ENCODE peak calls at places on chromosomes 1 and 21, in eight cellular contexts. One of them, this sample, is unnamed.

GRCh38 chr1:236888903-236889302 is 93.8 kb downstream of the MTR start:
- DNase-seq in skeletal muscle cell: no peak
- DNase-seq in NCI-H524: no peak
- DNase-seq in HTR-8/SVneo: no peak
- DNase-seq in activated naive CD4-positive, alpha-beta T cell: no peak
- DNase-seq in stimulated activated CD8-positive, alpha-beta memory T cell treated with anti-CD3 and anti-CD28 coated beads, Interleukin-15, amount 100 ng/mL, for 4 hours: no peak
- DNase-seq in GM13977: no peak
- DNase-seq in stomach: no peak
- DNase-seq in this sample: no peak

GRCh38 chr1:22350171-22350961 is 101.3 kb upstream of the ZBTB40 start:
- DNase-seq in skeletal muscle cell: no peak
- DNase-seq in NCI-H524: no peak
- DNase-seq in HTR-8/SVneo: no peak
- DNase-seq in activated naive CD4-positive, alpha-beta T cell: no peak
- DNase-seq in stimulated activated CD8-positive, alpha-beta memory T cell treated with anti-CD3 and anti-CD28 coated beads, Interleukin-15, amount 100 ng/mL, for 4 hours: no peak
- DNase-seq in GM13977: no peak
- DNase-seq in stomach: no peak
- DNase-seq in this sample: no peak

GRCh38 chr1:152823291-152823690 is 4.0 kb upstream of the LCE1A start:
- DNase-seq in skeletal muscle cell: no peak
- DNase-seq in NCI-H524: no peak
- DNase-seq in HTR-8/SVneo: no peak
- DNase-seq in activated naive CD4-positive, alpha-beta T cell: no peak
- DNase-seq in stimulated activated CD8-positive, alpha-beta memory T cell treated with anti-CD3 and anti-CD28 coated beads, Interleukin-15, amount 100 ng/mL, for 4 hours: no peak
- DNase-seq in GM13977: no peak
- DNase-seq in stomach: no peak
- DNase-seq in this sample: no peak

GRCh38 chr1:43548285-43549271 is 17.9 kb downstream of the PTPRF start:
- DNase-seq in skeletal muscle cell: no peak
- DNase-seq in NCI-H524: no peak
- DNase-seq in HTR-8/SVneo: no peak
- DNase-seq in activated naive CD4-positive, alpha-beta T cell: no peak
- DNase-seq in stimulated activated CD8-positive, alpha-beta memory T cell treated with anti-CD3 and anti-CD28 coated beads, Interleukin-15, amount 100 ng/mL, for 4 hours: no peak
- DNase-seq in GM13977: no peak
- DNase-seq in stomach: no peak
- DNase-seq in this sample: no peak

GRCh38 chr1:217590598-217590997 is 40.3 kb downstream of the GPATCH2 start:
- DNase-seq in skeletal muscle cell: no peak
- DNase-seq in NCI-H524: no peak
- DNase-seq in HTR-8/SVneo: no peak
- DNase-seq in activated naive CD4-positive, alpha-beta T cell: no peak
- DNase-seq in stimulated activated CD8-positive, alpha-beta memory T cell treated with anti-CD3 and anti-CD28 coated beads, Interleukin-15, amount 100 ng/mL, for 4 hours: no peak
- DNase-seq in GM13977: no peak
- DNase-seq in stomach: no peak
- DNase-seq in this sample: no peak

GRCh38 chr1:182143825-182144661 is 82.5 kb upstream of the ZNF648 start:
- DNase-seq in skeletal muscle cell: peak
- DNase-seq in NCI-H524: no peak
- DNase-seq in HTR-8/SVneo: no peak
- DNase-seq in activated naive CD4-positive, alpha-beta T cell: no peak
- DNase-seq in stimulated activated CD8-positive, alpha-beta memory T cell treated with anti-CD3 and anti-CD28 coated beads, Interleukin-15, amount 100 ng/mL, for 4 hours: no peak
- DNase-seq in GM13977: no peak
- DNase-seq in stomach: peak
- DNase-seq in this sample: no peak

GRCh38 chr1:91582431-91582921 is 81.8 kb downstream of the CDC7 start:
- DNase-seq in skeletal muscle cell: peak
- DNase-seq in NCI-H524: no peak
- DNase-seq in HTR-8/SVneo: peak
- DNase-seq in activated naive CD4-positive, alpha-beta T cell: no peak
- DNase-seq in stimulated activated CD8-positive, alpha-beta memory T cell treated with anti-CD3 and anti-CD28 coated beads, Interleukin-15, amount 100 ng/mL, for 4 hours: no peak
- DNase-seq in GM13977: no peak
- DNase-seq in stomach: no peak
- DNase-seq in this sample: peak

GRCh38 chr1:67493148-67493547 is 62.9 kb upstream of the SERBP1 start:
- DNase-seq in skeletal muscle cell: no peak
- DNase-seq in NCI-H524: no peak
- DNase-seq in HTR-8/SVneo: no peak
- DNase-seq in activated naive CD4-positive, alpha-beta T cell: no peak
- DNase-seq in stimulated activated CD8-positive, alpha-beta memory T cell treated with anti-CD3 and anti-CD28 coated beads, Interleukin-15, amount 100 ng/mL, for 4 hours: no peak
- DNase-seq in GM13977: no peak
- DNase-seq in stomach: no peak
- DNase-seq in this sample: no peak

GRCh38 chr21:8991968-8992621 is 1529.3 kb upstream of the TPTE start:
- DNase-seq in skeletal muscle cell: no peak
- DNase-seq in NCI-H524: no peak
- DNase-seq in HTR-8/SVneo: no peak
- DNase-seq in activated naive CD4-positive, alpha-beta T cell: no peak
- DNase-seq in stimulated activated CD8-positive, alpha-beta memory T cell treated with anti-CD3 and anti-CD28 coated beads, Interleukin-15, amount 100 ng/mL, for 4 hours: no peak
- DNase-seq in GM13977: peak
- DNase-seq in stomach: no peak
- DNase-seq in this sample: no peak

GRCh38 chr1:67558449-67559193 is 126.4 kb upstream of the GADD45A start:
- DNase-seq in skeletal muscle cell: no peak
- DNase-seq in NCI-H524: no peak
- DNase-seq in HTR-8/SVneo: no peak
- DNase-seq in activated naive CD4-positive, alpha-beta T cell: no peak
- DNase-seq in stimulated activated CD8-positive, alpha-beta memory T cell treated with anti-CD3 and anti-CD28 coated beads, Interleukin-15, amount 100 ng/mL, for 4 hours: no peak
- DNase-seq in GM13977: no peak
- DNase-seq in stomach: no peak
- DNase-seq in this sample: no peak

GRCh38 chr1:173507205-173507846 is 30.2 kb downstream of the PRDX6 start:
- DNase-seq in skeletal muscle cell: peak
- DNase-seq in NCI-H524: no peak
- DNase-seq in HTR-8/SVneo: peak
- DNase-seq in activated naive CD4-positive, alpha-beta T cell: no peak
- DNase-seq in stimulated activated CD8-positive, alpha-beta memory T cell treated with anti-CD3 and anti-CD28 coated beads, Interleukin-15, amount 100 ng/mL, for 4 hours: no peak
- DNase-seq in GM13977: no peak
- DNase-seq in stomach: no peak
- DNase-seq in this sample: peak

GRCh38 chr1:28163496-28164120 is 12.9 kb downstream of the PTAFR start:
- DNase-seq in skeletal muscle cell: no peak
- DNase-seq in NCI-H524: peak
- DNase-seq in HTR-8/SVneo: no peak
- DNase-seq in activated naive CD4-positive, alpha-beta T cell: no peak
- DNase-seq in stimulated activated CD8-positive, alpha-beta memory T cell treated with anti-CD3 and anti-CD28 coated beads, Interleukin-15, amount 100 ng/mL, for 4 hours: no peak
- DNase-seq in GM13977: no peak
- DNase-seq in stomach: no peak
- DNase-seq in this sample: no peak

GRCh38 chr1:198125995-198126758 is 30.6 kb upstream of the NEK7 start:
- DNase-seq in skeletal muscle cell: peak
- DNase-seq in NCI-H524: no peak
- DNase-seq in HTR-8/SVneo: peak
- DNase-seq in activated naive CD4-positive, alpha-beta T cell: no peak
- DNase-seq in stimulated activated CD8-positive, alpha-beta memory T cell treated with anti-CD3 and anti-CD28 coated beads, Interleukin-15, amount 100 ng/mL, for 4 hours: no peak
- DNase-seq in GM13977: no peak
- DNase-seq in stomach: no peak
- DNase-seq in this sample: peak

GRCh38 chr1:219042769-219043168 is 130.9 kb upstream of the LYPLAL1 start:
- DNase-seq in skeletal muscle cell: no peak
- DNase-seq in NCI-H524: no peak
- DNase-seq in HTR-8/SVneo: no peak
- DNase-seq in activated naive CD4-positive, alpha-beta T cell: no peak
- DNase-seq in stimulated activated CD8-positive, alpha-beta memory T cell treated with anti-CD3 and anti-CD28 coated beads, Interleukin-15, amount 100 ng/mL, for 4 hours: no peak
- DNase-seq in GM13977: no peak
- DNase-seq in stomach: no peak
- DNase-seq in this sample: no peak

GRCh38 chr1:30982937-30983336 is 74.4 kb upstream of the SDC3 start:
- DNase-seq in skeletal muscle cell: no peak
- DNase-seq in NCI-H524: no peak
- DNase-seq in HTR-8/SVneo: no peak
- DNase-seq in activated naive CD4-positive, alpha-beta T cell: no peak
- DNase-seq in stimulated activated CD8-positive, alpha-beta memory T cell treated with anti-CD3 and anti-CD28 coated beads, Interleukin-15, amount 100 ng/mL, for 4 hours: no peak
- DNase-seq in GM13977: no peak
- DNase-seq in stomach: no peak
- DNase-seq in this sample: no peak

This sample was measured in LoVo.